ENCODE peak calls at places on chromosomes 2 and 18, in four cellular contexts. One of them, this sample, is unnamed.

GRCh38 chr2:148812306-148812705 is 62.7 kb upstream of the KIF5C start:
- DNase-seq in Peyer's patch: no peak
- DNase-seq in heart left ventricle: peak; percentile 60
- DNase-seq in fibroblast of pulmonary artery: peak; percentile 89
- DNase-seq in this sample: no peak

GRCh38 chr2:108396845-108397244 is 19.1 kb downstream of the SULT1C4 start:
- DNase-seq in heart left ventricle: no peak
- DNase-seq in Peyer's patch: no peak
- DNase-seq in fibroblast of pulmonary artery: peak; percentile 70
- DNase-seq in this sample: no peak

GRCh38 chr18:49768051-49768391 is 45.3 kb downstream of the ACAA2 start:
- DNase-seq in heart left ventricle: no peak
- DNase-seq in Peyer's patch: peak; percentile 74
- DNase-seq in fibroblast of pulmonary artery: peak; percentile 89
- DNase-seq in this sample: peak; percentile 75

GRCh38 chr2:136086253-136087016 is 31.5 kb downstream of the CXCR4 start:
- DNase-seq in Peyer's patch: no peak
- DNase-seq in heart left ventricle: no peak
- DNase-seq in fibroblast of pulmonary artery: no peak
- DNase-seq in this sample: no peak

GRCh38 chr2:17813742-17814458 is 2.4 kb upstream of the MSGN1 start:
- DNase-seq in Peyer's patch: no peak
- DNase-seq in fibroblast of pulmonary artery: peak; percentile 26
- DNase-seq in heart left ventricle: peak; percentile 72
- DNase-seq in this sample: no peak

GRCh38 chr2:85854897-85855296 is 33.9 kb downstream of the ST3GAL5 start:
- DNase-seq in fibroblast of pulmonary artery: no peak
- DNase-seq in Peyer's patch: no peak
- DNase-seq in heart left ventricle: no peak
- DNase-seq in this sample: no peak

GRCh38 chr2:236568922-236569592 is 568 bp upstream of the ACKR3 start:
- DNase-seq in fibroblast of pulmonary artery: no peak
- DNase-seq in Peyer's patch: no peak
- DNase-seq in heart left ventricle: no peak
- DNase-seq in this sample: no peak

GRCh38 chr18:37482433-37482832 is 83.2 kb downstream of the CELF4 start:
- DNase-seq in heart left ventricle: no peak
- DNase-seq in fibroblast of pulmonary artery: no peak
- DNase-seq in Peyer's patch: no peak
- DNase-seq in this sample: no peak

GRCh38 chr2:79327460-79327859 is 167.9 kb upstream of the REG3A start:
- DNase-seq in Peyer's patch: no peak
- DNase-seq in heart left ventricle: no peak
- DNase-seq in fibroblast of pulmonary artery: no peak
- DNase-seq in this sample: no peak

GRCh38 chr2:627926-628560 is 49.2 kb downstream of the TMEM18 start:
- DNase-seq in Peyer's patch: no peak
- DNase-seq in fibroblast of pulmonary artery: no peak
- DNase-seq in heart left ventricle: no peak
- DNase-seq in this sample: no peak

GRCh38 chr2:72931280-72931910 is 14.1 kb downstream of the EMX1 start:
- DNase-seq in Peyer's patch: no peak
- DNase-seq in heart left ventricle: no peak
- DNase-seq in fibroblast of pulmonary artery: no peak
- DNase-seq in this sample: peak; percentile 55

GRCh38 chr2:9373047-9373446 is 50.3 kb downstream of the ITGB1BP1 start:
- DNase-seq in heart left ventricle: no peak
- DNase-seq in fibroblast of pulmonary artery: no peak
- DNase-seq in Peyer's patch: no peak
- DNase-seq in this sample: peak; percentile 51

GRCh38 chr2:151878655-151879563 is 50.7 kb upstream of the ARL5A start:
- DNase-seq in heart left ventricle: no peak
- DNase-seq in fibroblast of pulmonary artery: peak; percentile 40
- DNase-seq in Peyer's patch: no peak
- DNase-seq in this sample: no peak

GRCh38 chr2:154978244-154978643 is 279.7 kb downstream of the KCNJ3 start:
- DNase-seq in Peyer's patch: no peak
- DNase-seq in heart left ventricle: no peak
- DNase-seq in fibroblast of pulmonary artery: no peak
- DNase-seq in this sample: no peak

GRCh38 chr18:28189400-28190239 is 12.7 kb upstream of the CDH2 start:
- DNase-seq in fibroblast of pulmonary artery: peak; percentile 87
- DNase-seq in heart left ventricle: no peak
- DNase-seq in Peyer's patch: no peak
- DNase-seq in this sample: no peak

GRCh38 chr2:1055014-1055595 is 104.5 kb downstream of the SNTG2 start:
- DNase-seq in Peyer's patch: no peak
- DNase-seq in heart left ventricle: no peak
- DNase-seq in fibroblast of pulmonary artery: peak; percentile 72
- DNase-seq in this sample: no peak

GRCh38 chr2:230762317-230762896 is 49.8 kb downstream of the CAB39 start:
- DNase-seq in Peyer's patch: no peak
- DNase-seq in heart left ventricle: no peak
- DNase-seq in fibroblast of pulmonary artery: no peak
- DNase-seq in this sample: no peak

GRCh38 chr2:136206613-136207012 is 88.7 kb upstream of the CXCR4 start:
- DNase-seq in heart left ventricle: no peak
- DNase-seq in Peyer's patch: no peak
- DNase-seq in fibroblast of pulmonary artery: no peak
- DNase-seq in this sample: no peak

GRCh38 chr2:129923265-129924141 is 56.0 kb upstream of the RAB6C start:
- DNase-seq in Peyer's patch: no peak
- DNase-seq in fibroblast of pulmonary artery: peak; percentile 56
- DNase-seq in heart left ventricle: no peak
- DNase-seq in this sample: no peak

GRCh38 chr18:62460851-62461300 is 61.9 kb upstream of the ZCCHC2 start:
- DNase-seq in heart left ventricle: peak; percentile 43
- DNase-seq in fibroblast of pulmonary artery: peak; percentile 68
- DNase-seq in Peyer's patch: no peak
- DNase-seq in this sample: no peak

GRCh38 chr18:67310826-67311225 is 205.7 kb downstream of the DSEL start:
- DNase-seq in fibroblast of pulmonary artery: peak; percentile 57
- DNase-seq in heart left ventricle: no peak
- DNase-seq in Peyer's patch: no peak
- DNase-seq in this sample: no peak

GRCh38 chr2:31384771-31385276 is 29.7 kb downstream of the XDH start:
- DNase-seq in Peyer's patch: no peak
- DNase-seq in fibroblast of pulmonary artery: peak; percentile 95
- DNase-seq in heart left ventricle: no peak
- DNase-seq in this sample: no peak

GRCh38 chr18:22547807-22548561 is 130.3 kb upstream of the CTAGE1 start:
- DNase-seq in Peyer's patch: no peak
- DNase-seq in heart left ventricle: no peak
- DNase-seq in fibroblast of pulmonary artery: no peak
- DNase-seq in this sample: no peak

GRCh38 chr2:64202206-64202864 is 58.1 kb upstream of the PELI1 start:
- DNase-seq in fibroblast of pulmonary artery: peak; percentile 71
- DNase-seq in heart left ventricle: no peak
- DNase-seq in Peyer's patch: no peak
- DNase-seq in this sample: no peak

GRCh38 chr2:190466819-190467444 is 58.8 kb downstream of the MFSD6 start:
- DNase-seq in Peyer's patch: no peak
- DNase-seq in fibroblast of pulmonary artery: no peak
- DNase-seq in heart left ventricle: no peak
- DNase-seq in this sample: no peak

GRCh38 chr2:47307066-47307465 is 95.9 kb upstream of the MSH2 start:
- DNase-seq in heart left ventricle: no peak
- DNase-seq in Peyer's patch: no peak
- DNase-seq in fibroblast of pulmonary artery: no peak
- DNase-seq in this sample: no peak

GRCh38 chr2:60104514-60105501 is 448.6 kb downstream of the BCL11A start:
- DNase-seq in Peyer's patch: no peak
- DNase-seq in heart left ventricle: no peak
- DNase-seq in fibroblast of pulmonary artery: no peak
- DNase-seq in this sample: no peak

GRCh38 chr2:136492901-136493300 is 272.4 kb upstream of the THSD7B start:
- DNase-seq in heart left ventricle: no peak
- DNase-seq in Peyer's patch: no peak
- DNase-seq in fibroblast of pulmonary artery: no peak
- DNase-seq in this sample: no peak

GRCh38 chr2:187403568-187404260 is 44.3 kb downstream of the CALCRL start:
- DNase-seq in fibroblast of pulmonary artery: peak; percentile 44
- DNase-seq in Peyer's patch: no peak
- DNase-seq in heart left ventricle: no peak
- DNase-seq in this sample: no peak

GRCh38 chr2:108409768-108410167 is 32.0 kb downstream of the SULT1C4 start:
- DNase-seq in fibroblast of pulmonary artery: peak; percentile 11
- DNase-seq in Peyer's patch: no peak
- DNase-seq in heart left ventricle: no peak
- DNase-seq in this sample: no peak

GRCh38 chr2:222360146-222360545 is 61.3 kb upstream of the PAX3 start:
- DNase-seq in Peyer's patch: no peak
- DNase-seq in fibroblast of pulmonary artery: no peak
- DNase-seq in heart left ventricle: no peak
- DNase-seq in this sample: no peak

GRCh38 chr2:51710222-51710621 is 678.3 kb upstream of the NRXN1 start:
- DNase-seq in heart left ventricle: no peak
- DNase-seq in fibroblast of pulmonary artery: no peak
- DNase-seq in Peyer's patch: no peak
- DNase-seq in this sample: no peak

GRCh38 chr2:202033317-202034248 is at the start of gene FZD7:
- DNase-seq in heart left ventricle: peak; percentile 94
- DNase-seq in Peyer's patch: peak; percentile 95
- DNase-seq in fibroblast of pulmonary artery: peak; percentile 89
- DNase-seq in this sample: peak; percentile 97

GRCh38 chr2:24019729-24020128 is 9.8 kb downstream of the MFSD2B start:
- DNase-seq in Peyer's patch: no peak
- DNase-seq in heart left ventricle: no peak
- DNase-seq in fibroblast of pulmonary artery: no peak
- DNase-seq in this sample: no peak

GRCh38 chr18:75261430-75262223 is 51.0 kb downstream of the TSHZ1 start:
- DNase-seq in fibroblast of pulmonary artery: no peak
- DNase-seq in heart left ventricle: no peak
- DNase-seq in Peyer's patch: no peak
- DNase-seq in this sample: no peak

GRCh38 chr18:24544141-24544498 is 83.7 kb downstream of the HRH4 start:
- DNase-seq in heart left ventricle: no peak
- DNase-seq in Peyer's patch: no peak
- DNase-seq in fibroblast of pulmonary artery: peak; percentile 51
- DNase-seq in this sample: no peak

GRCh38 chr2:67210430-67210829 is 186.7 kb upstream of the ETAA1 start:
- DNase-seq in heart left ventricle: no peak
- DNase-seq in fibroblast of pulmonary artery: no peak
- DNase-seq in Peyer's patch: no peak
- DNase-seq in this sample: no peak
- TF ChIP-seq CTCF in heart left ventricle: no peak
- TF ChIP-seq CTCF in fibroblast of pulmonary artery: no peak
- TF ChIP-seq CTCF in Peyer's patch: no peak
- TF ChIP-seq CTCF in this sample: no peak

GRCh38 chr2:101699939-101700442 is 2.5 kb downstream of the MAP4K4 start:
- DNase-seq in Peyer's patch: no peak
- DNase-seq in fibroblast of pulmonary artery: peak; percentile 42
- DNase-seq in heart left ventricle: no peak
- DNase-seq in this sample: no peak
- H3K4me3 ChIP-seq in Peyer's patch: peak overlapping the region; percentile 84
- H3K4me3 ChIP-seq in fibroblast of pulmonary artery: peak overlapping the region; percentile 96
- H3K4me3 ChIP-seq in heart left ventricle: peak overlapping the region; percentile 69
- H3K4me3 ChIP-seq in this sample: peak overlapping the region; percentile 69

DNA sequence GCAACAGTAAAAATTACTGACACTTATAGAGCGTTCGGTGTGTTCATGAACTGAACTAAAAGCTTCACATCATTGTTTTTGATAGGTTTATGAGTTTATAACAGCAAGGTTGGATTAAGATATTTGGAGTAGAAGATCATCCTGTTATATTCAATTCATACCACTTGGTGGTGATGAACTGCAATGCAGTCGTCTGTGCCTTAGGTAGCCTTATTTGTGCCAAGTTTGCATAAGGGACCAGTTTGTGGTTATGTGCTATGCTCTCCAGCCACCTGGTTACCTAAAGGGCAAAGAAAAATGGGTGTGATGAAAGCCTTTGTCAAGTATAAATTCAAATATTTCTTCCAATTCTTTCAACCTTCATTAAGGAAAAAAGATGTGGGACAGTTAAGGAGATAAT is 150.9 kb upstream of the KCNH7 start:
- DNase-seq in heart left ventricle: no peak
- DNase-seq in Peyer's patch: no peak
- DNase-seq in fibroblast of pulmonary artery: no peak
- DNase-seq in this sample: no peak
- TF ChIP-seq CTCF in heart left ventricle: no peak
- TF ChIP-seq CTCF in Peyer's patch: no peak
- TF ChIP-seq CTCF in fibroblast of pulmonary artery: no peak
- TF ChIP-seq CTCF in this sample: no peak

GRCh38 chr2:172173307-172173706 is 70.6 kb upstream of the DLX2 start:
- DNase-seq in Peyer's patch: no peak
- DNase-seq in fibroblast of pulmonary artery: no peak
- DNase-seq in heart left ventricle: no peak
- DNase-seq in this sample: no peak

GRCh38 chr2:172177581-172177980 is 74.9 kb upstream of the DLX2 start:
- DNase-seq in heart left ventricle: no peak
- DNase-seq in Peyer's patch: no peak
- DNase-seq in fibroblast of pulmonary artery: no peak
- DNase-seq in this sample: no peak

GRCh38 chr2:172168917-172169346 is 66.2 kb upstream of the DLX2 start:
- DNase-seq in fibroblast of pulmonary artery: peak; percentile 68
- DNase-seq in heart left ventricle: no peak
- DNase-seq in Peyer's patch: no peak
- DNase-seq in this sample: no peak

GRCh38 chr2:172169611-172170010 is 66.9 kb upstream of the DLX2 start:
- DNase-seq in Peyer's patch: no peak
- DNase-seq in fibroblast of pulmonary artery: no peak
- DNase-seq in heart left ventricle: no peak
- DNase-seq in this sample: no peak

DNA sequence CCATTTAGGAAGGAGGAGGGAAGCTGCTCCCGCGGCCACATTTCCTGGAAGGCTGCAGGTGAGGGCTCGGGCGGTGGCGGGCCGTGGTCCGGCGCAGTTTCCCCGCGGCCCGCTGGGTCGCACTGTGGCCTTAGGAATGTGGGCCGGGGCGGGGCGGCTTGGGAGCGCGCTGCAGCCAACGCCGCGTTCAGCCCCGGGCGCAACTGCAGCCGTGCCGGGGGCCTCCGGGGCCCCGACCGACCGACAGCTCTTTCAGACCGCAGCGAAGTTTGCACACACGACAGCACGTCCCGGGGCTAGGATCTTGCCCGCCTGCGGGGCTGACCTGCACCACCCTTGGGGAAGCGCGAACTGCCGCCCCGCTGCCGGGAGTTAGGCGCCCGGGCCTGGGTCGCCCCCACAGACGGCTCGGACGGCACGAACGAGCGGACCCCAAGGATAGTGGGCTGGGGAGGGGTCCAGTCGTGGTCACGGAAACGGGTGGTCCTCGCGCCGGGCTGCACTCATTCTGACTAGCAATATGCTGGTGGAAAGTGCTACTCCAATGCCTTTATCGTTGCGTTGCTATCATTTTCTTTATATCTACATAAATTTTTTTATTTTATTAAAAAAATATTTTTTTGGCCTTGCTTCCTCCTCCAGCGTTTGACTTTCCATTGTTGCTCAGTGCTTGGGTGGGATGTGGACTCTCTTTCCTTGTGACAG is 70.0 kb upstream of the DLX2 start:
- DNase-seq in Peyer's patch: peak; percentile 90
- DNase-seq in fibroblast of pulmonary artery: peak; percentile 46
- DNase-seq in heart left ventricle: peak; percentile 60
- DNase-seq in this sample: peak; percentile 86
- H3K4me3 ChIP-seq in Peyer's patch: peak overlapping the region; percentile 73
- H3K4me3 ChIP-seq in fibroblast of pulmonary artery: peak overlapping the region; percentile 60
- H3K4me3 ChIP-seq in heart left ventricle: peak overlapping the region; percentile 67
- H3K4me3 ChIP-seq in this sample: peak overlapping the region; percentile 57

This sample was measured in upper lobe of right lung.